ENCODE peak calls at places on chromosomes 13 and 19, in four cellular contexts. S is activated B cell treated with CpG ODN at 0.5 μM for 24 hours, V is cerebellar cortex, Z is K562. X is an unnamed sample.

GRCh38 chr19:55196803-55197202 is 12.5 kb downstream of the PTPRH start:
- DNase-seq in V (no peak), Z (no peak), S (no peak), X (no peak)

GRCh38 chr19:48630289-48631036 is 6.7 kb downstream of the DBP start:
- DNase-seq in S (no peak), V (no peak), Z (no peak), X (peak; percentile 88)

GRCh38 chr13:25192936-25193335 is 20.8 kb upstream of the AMER2 start:
- DNase-seq in S (no peak), Z (no peak), V (no peak), X (no peak)

GRCh38 chr13:24184855-24185254 is 24.3 kb downstream of the SPATA13 start:
- DNase-seq in Z (no peak), S (no peak), V (no peak), X (no peak)

GRCh38 chr19:11261902-11262839 is at the start of gene DOCK6:
- DNase-seq in S (peak; percentile 37), V (no peak), Z (peak; percentile 88), X (peak; percentile 92)

GRCh38 chr19:13881692-13882418 is 4.9 kb downstream of the NANOS3 start:
- DNase-seq in S (no peak), Z (no peak), V (no peak), X (peak; percentile 42)

GRCh38 chr19:54206030-54206830 is 5.6 kb downstream of the RPS9 start:
- DNase-seq in S (no peak), V (no peak), Z (peak; percentile 47), X (no peak)

GRCh38 chr19:48393559-48394330 is at the start of gene GRIN2D:
- DNase-seq in Z (peak; percentile 47), V (peak; percentile 61), S (peak; percentile 35), X (no peak)

GRCh38 chr13:85896516-85897450 is 97.6 kb upstream of the SLITRK6 start:
- DNase-seq in Z (no peak), S (no peak), V (no peak), X (no peak)